ENCODE peak calls at places on chromosomes 7 and 10, in seven cellular contexts. T is NCI-H69, M is bronchial epithelial cell, U is cardiac fibroblast, J is upper lobe of right lung, W is body of pancreas, F is ecto neural progenitor cell. D is an unnamed sample.
A peak's percentile ranks its signal among the peaks of the same experiment; 100 is the strongest.

GRCh38 chr10:3330687-3331086 is 158.1 kb upstream of the PITRM1 start:
- DNase-seq in T (no peak), M (peak; percentile 71), U (peak; percentile 56), J (peak; percentile 76), W (no peak), F (no peak), D (peak; percentile 18)

GRCh38 chr7:116330961-116331360 is 120.6 kb downstream of the TES start:
- DNase-seq in T (no peak), M (no peak), U (peak; percentile 79), J (no peak), W (no peak), F (no peak), D (no peak)

GRCh38 chr7:128100225-128100948 is 69.2 kb upstream of the LRRC4 start:
- DNase-seq in T (no peak), M (no peak), U (no peak), J (no peak), W (no peak), F (no peak), D (no peak)

GRCh38 chr10:42576338-42576737 is 62.0 kb downstream of the ZNF33B start:
- DNase-seq in T (no peak), M (no peak), U (no peak), J (no peak), W (no peak), F (no peak), D (no peak)

GRCh38 chr7:508461-509170 is 11.0 kb downstream of the PDGFA start:
- DNase-seq in T (no peak), M (no peak), U (no peak), J (peak; percentile 48), W (peak; percentile 8), F (no peak), D (no peak)

GRCh38 chr10:108592926-108593325 is 1330.4 kb downstream of the XPNPEP1 start:
- DNase-seq in T (no peak), M (no peak), U (no peak), J (no peak), W (no peak), F (no peak), D (no peak)

GRCh38 chr7:70598976-70599375 is 533.0 kb upstream of the GALNT17 start:
- DNase-seq in T (peak; percentile 96), M (peak; percentile 100), U (no peak), J (no peak), W (peak; percentile 21), F (no peak), D (no peak)

GRCh38 chr7:159143780-159144755 is 599 bp downstream of the VIPR2 start:
- DNase-seq in T (no peak), M (no peak), U (peak; percentile 1), J (no peak), W (peak; percentile 58), F (peak; percentile 65), D (no peak)

GRCh38 chr10:95841711-95842498 is 65.9 kb upstream of the CC2D2B start:
- DNase-seq in T (peak; percentile 54), M (peak; percentile 62), U (peak; percentile 82), J (no peak), W (peak; percentile 29), F (no peak), D (peak; percentile 34)

GRCh38 chr7:95886501-95887090 is 114.2 kb downstream of the DYNC1I1 start:
- DNase-seq in T (peak; percentile 90), M (peak; percentile 67), U (peak; percentile 44), J (no peak), W (no peak), F (no peak), D (no peak)

GRCh38 chr7:128869138-128869943 is 6.7 kb downstream of the ATP6V1F start:
- DNase-seq in T (peak; percentile 90), M (no peak), U (peak; percentile 42), J (peak; percentile 83), W (peak; percentile 73), F (peak; percentile 81), D (peak; percentile 77)

GRCh38 chr10:59905066-59905734 is 1.2 kb downstream of the CCDC6 start:
- DNase-seq in T (peak; percentile 62), M (peak; percentile 31), U (peak; percentile 27), J (peak; percentile 73), W (peak; percentile 46), F (peak; percentile 66), D (peak; percentile 17)

GRCh38 chr10:74063256-74063655 is 65.3 kb downstream of the VCL start:
- DNase-seq in T (no peak), M (no peak), U (peak; percentile 40), J (no peak), W (no peak), F (no peak), D (no peak)

GRCh38 chr7:139732471-139733167 is 45.2 kb downstream of the HIPK2 start:
- DNase-seq in T (no peak), M (no peak), U (no peak), J (no peak), W (no peak), F (no peak), D (no peak)

GRCh38 chr7:37311282-37311868 is 137.3 kb downstream of the ELMO1 start:
- DNase-seq in T (no peak), M (no peak), U (peak; percentile 42), J (no peak), W (no peak), F (no peak), D (no peak)

GRCh38 chr10:112177247-112177646 is 6.3 kb downstream of the GPAM start:
- DNase-seq in T (no peak), M (no peak), U (no peak), J (no peak), W (no peak), F (no peak), D (no peak)

GRCh38 chr7:97555845-97556431 is 175.9 kb upstream of the TAC1 start:
- DNase-seq in T (peak; percentile 94), M (peak; percentile 22), U (no peak), J (no peak), W (no peak), F (no peak), D (no peak)

GRCh38 chr7:91034459-91035368 is 229.5 kb upstream of the FZD1 start:
- DNase-seq in T (peak; percentile 91), M (peak; percentile 41), U (peak; percentile 72), J (no peak), W (peak; percentile 83), F (peak; percentile 62), D (peak; percentile 52)

GRCh38 chr7:4964506-4964905 is 5.5 kb upstream of the MMD2 start:
- DNase-seq in T (no peak), M (no peak), U (no peak), J (no peak), W (no peak), F (no peak), D (no peak)

GRCh38 chr10:114867365-114867764 is 45.8 kb downstream of the FHIP2A start:
- DNase-seq in T (no peak), M (no peak), U (no peak), J (no peak), W (no peak), F (no peak), D (no peak)

GRCh38 chr10:122404576-122404975 is 30.1 kb downstream of the PLEKHA1 start:
- DNase-seq in T (no peak), M (no peak), U (no peak), J (no peak), W (no peak), F (no peak), D (no peak)

GRCh38 chr10:69728335-69728861 is 73.3 kb upstream of the COL13A1 start:
- DNase-seq in T (no peak), M (peak; percentile 99), U (peak; percentile 72), J (peak; percentile 53), W (no peak), F (no peak), D (no peak)

GRCh38 chr7:77933394-77933793 is 134.8 kb downstream of the PHTF2 start:
- DNase-seq in T (peak; percentile 50), M (peak; percentile 78), U (peak; percentile 29), J (no peak), W (no peak), F (no peak), D (peak; percentile 18)

GRCh38 chr7:12458520-12459131 is 55.0 kb upstream of the VWDE start:
- DNase-seq in T (peak; percentile 77), M (peak; percentile 34), U (peak; percentile 61), J (no peak), W (no peak), F (no peak), D (peak; percentile 30)

GRCh38 chr10:73644015-73644743 is 2.9 kb upstream of the MYOZ1 start:
- DNase-seq in T (peak; percentile 59), M (peak; percentile 61), U (peak; percentile 84), J (no peak), W (peak; percentile 69), F (peak; percentile 72), D (peak; percentile 75)

GRCh38 chr7:102934670-102935069 is 21.9 kb downstream of the LRRC17 start:
- DNase-seq in T (no peak), M (no peak), U (no peak), J (no peak), W (no peak), F (no peak), D (no peak)

D was measured in AG08396.